ENCODE peak calls at places on chromosomes 4 and X, in nine cellular contexts. T is heart left ventricle; Z is GM06990; A is IMR-90; R is neural crest cell; P is choroid plexus epithelial cell; F is CD4-positive, alpha-beta T cell; L is WTC11; B is cardiac muscle cell. I is an unnamed sample.

GRCh38 chr4:76584235-76585152 is 149.5 kb downstream of the SHROOM3 start:
- DNase-seq in T (no peak), Z (no peak), A (no peak), R (no peak), P (no peak), F (no peak), L (no peak), B (no peak), I (no peak)

GRCh38 chr4:105979506-105979905 is 84.2 kb downstream of the NPNT start:
- DNase-seq in T (no peak), Z (no peak), A (no peak), R (no peak), P (no peak), F (no peak), L (no peak), B (no peak), I (no peak)

GRCh38 chr4:1992468-1993168 is 16.2 kb downstream of the NELFA start:
- DNase-seq in T (no peak), Z (no peak), A (no peak), R (no peak), P (no peak), F (no peak), L (peak), B (no peak), I (peak)

GRCh38 chr4:142091085-142091513 is 454.7 kb downstream of the IL15 start:
- DNase-seq in T (no peak), Z (no peak), A (peak), R (no peak), P (peak), F (no peak), L (no peak), B (no peak), I (no peak)

GRCh38 chrX:22357621-22358020 is 84.9 kb downstream of the CBLL2 start:
- DNase-seq in T (no peak), Z (no peak), A (peak), R (no peak), P (peak), F (no peak), L (no peak), B (no peak), I (no peak)

GRCh38 chr4:163127621-163128020 is 39.1 kb downstream of the NAF1 start:
- DNase-seq in T (no peak), Z (no peak), A (no peak), R (no peak), P (no peak), F (no peak), L (no peak), B (no peak), I (no peak)

GRCh38 chr4:100907465-100908454 is 389.9 kb upstream of the EMCN start:
- DNase-seq in T (no peak), Z (no peak), A (peak), R (no peak), P (peak), F (no peak), L (no peak), B (no peak), I (no peak)

GRCh38 chrX:30965751-30966150 is 76.7 kb upstream of the TAB3 start:
- DNase-seq in T (no peak), Z (no peak), A (no peak), R (no peak), P (no peak), F (no peak), L (no peak), B (no peak), I (no peak)

GRCh38 chr4:185096032-185096653 is 46.9 kb upstream of the SLC25A4 start:
- DNase-seq in T (no peak), Z (no peak), A (peak), R (peak), P (peak), F (no peak), L (no peak), B (peak), I (no peak)

DNA sequence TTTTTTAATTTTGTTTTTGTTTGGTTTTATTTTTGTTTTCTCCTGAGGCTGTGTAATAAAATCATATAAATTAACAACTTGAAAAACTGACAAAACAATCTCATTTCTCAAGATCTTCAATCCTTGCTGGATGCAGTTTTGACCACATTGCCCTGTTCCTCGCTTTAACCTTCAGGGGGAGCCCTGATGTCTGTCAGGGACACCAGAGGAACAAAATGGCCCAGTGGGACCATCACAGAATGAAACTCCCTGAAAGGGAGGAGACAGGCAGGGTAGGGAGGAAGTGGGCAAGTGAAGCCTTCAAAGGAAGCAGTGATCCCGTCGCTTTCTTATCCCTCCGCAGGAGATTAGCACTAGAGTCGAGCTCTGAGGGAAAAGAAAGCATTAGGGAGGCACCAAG is 274.9 kb upstream of the LDB2 start:
- DNase-seq in T (no peak), Z (no peak), A (no peak), R (no peak), P (no peak), F (no peak), L (peak), B (no peak), I (peak)
- TF ChIP-seq CTCF in T (no peak), Z (peak), A (no peak), R (peak), P (peak), F (no peak), L (peak), B (peak), I (peak)

GRCh38 chr4:158065176-158065575 is 107.6 kb downstream of the GASK1B start:
- DNase-seq in T (no peak), Z (no peak), A (no peak), R (no peak), P (no peak), F (no peak), L (no peak), B (no peak), I (no peak)
- TF ChIP-seq CTCF in T (no peak), Z (no peak), A (no peak), R (no peak), P (peak), F (no peak), L (no peak), B (no peak), I (no peak)

GRCh38 chr4:146632770-146633470 is 5.8 kb upstream of the POU4F2 start:
- DNase-seq in T (no peak), Z (no peak), A (no peak), R (no peak), P (no peak), F (no peak), L (no peak), B (no peak), I (no peak)
- TF ChIP-seq CTCF in T (no peak), Z (no peak), A (no peak), R (no peak), P (no peak), F (no peak), L (no peak), B (no peak), I (no peak)

DNA sequence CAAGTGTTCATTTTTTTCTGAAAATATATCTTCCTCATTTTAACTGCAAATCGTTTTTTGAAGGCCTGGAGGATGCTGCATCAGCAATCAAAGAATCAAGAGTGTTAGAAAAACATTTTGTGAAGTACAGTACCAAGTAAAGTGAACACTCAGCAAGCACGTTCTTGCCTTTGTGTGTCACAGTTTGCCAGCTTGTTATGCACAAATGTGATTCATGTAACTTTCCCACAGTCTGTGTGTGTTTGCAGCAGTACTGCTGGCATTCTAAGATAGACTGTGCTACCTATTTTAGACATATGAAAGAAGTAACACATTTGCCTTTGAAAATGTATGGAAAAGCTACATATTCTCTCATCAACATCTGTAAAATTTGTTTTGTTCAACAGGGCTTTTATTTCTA is 1617.7 kb downstream of the RPA4 start:
- DNase-seq in T (no peak), Z (no peak), A (no peak), R (no peak), P (no peak), F (no peak), L (no peak), B (no peak), I (no peak)
- TF ChIP-seq CTCF in T (no peak), Z (no peak), A (no peak), R (no peak), P (no peak), F (no peak), L (no peak), B (no peak), I (no peak)

GRCh38 chr4:52594961-52595360 is 64.1 kb downstream of the USP46 start:
- DNase-seq in T (no peak), Z (no peak), A (peak), R (no peak), P (no peak), F (no peak), L (no peak), B (no peak), I (no peak)

GRCh38 chr4:52606040-52606439 is 53.1 kb downstream of the USP46 start:
- DNase-seq in T (no peak), Z (no peak), A (no peak), R (no peak), P (no peak), F (no peak), L (no peak), B (no peak), I (no peak)

GRCh38 chr4:52604215-52604614 is 54.9 kb downstream of the USP46 start:
- DNase-seq in T (peak), Z (no peak), A (no peak), R (no peak), P (no peak), F (no peak), L (no peak), B (no peak), I (no peak)

GRCh38 chr4:52600275-52600674 is 58.8 kb downstream of the USP46 start:
- DNase-seq in T (peak), Z (no peak), A (no peak), R (no peak), P (no peak), F (no peak), L (no peak), B (no peak), I (no peak)
- TF ChIP-seq CTCF in T (no peak), Z (no peak), A (no peak), R (no peak), P (no peak), F (no peak), L (no peak), B (no peak), I (no peak)

DNA sequence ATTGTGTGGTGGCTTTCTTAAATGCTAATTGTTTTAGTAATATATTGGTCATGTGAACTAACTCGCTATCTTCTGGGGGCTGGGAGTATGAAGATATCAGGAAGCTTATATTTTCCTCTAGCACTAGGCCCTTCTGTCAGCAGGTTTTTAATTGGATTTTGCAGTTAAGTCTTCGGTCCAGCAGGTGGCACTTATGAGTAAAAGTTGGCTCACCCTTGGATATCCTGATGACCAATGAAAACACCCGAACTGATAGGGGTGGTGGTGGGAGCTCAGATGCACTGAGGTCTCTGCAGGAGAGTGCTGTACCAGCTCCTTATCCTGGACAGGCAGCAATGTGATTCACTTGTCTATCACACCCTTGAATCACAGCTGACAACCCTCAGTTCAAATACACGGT is 1365.8 kb upstream of the DIAPH2 start:
- DNase-seq in T (no peak), Z (no peak), A (no peak), R (no peak), P (no peak), F (no peak), L (peak), B (peak), I (peak)
- TF ChIP-seq CTCF in T (no peak), Z (peak), A (peak), R (peak), P (no peak), F (no peak), L (no peak), B (no peak), I (peak)

DNA sequence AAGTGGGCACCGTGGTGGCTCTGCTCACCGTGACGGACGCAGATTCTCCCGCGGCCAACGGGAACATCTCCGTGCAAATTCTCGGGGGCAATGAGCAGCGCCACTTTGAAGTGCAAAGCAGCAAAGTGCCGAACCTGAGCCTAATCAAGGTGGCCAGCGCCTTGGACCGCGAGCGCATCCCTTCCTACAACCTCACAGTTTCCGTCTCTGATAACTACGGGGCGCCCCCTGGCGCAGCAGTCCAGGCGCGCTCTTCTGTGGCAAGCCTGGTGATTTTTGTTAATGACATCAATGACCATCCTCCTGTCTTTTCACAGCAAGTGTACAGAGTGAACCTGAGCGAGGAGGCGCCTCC is 2.7 kb downstream of the FAT4 start:
- DNase-seq in T (peak), Z (no peak), A (peak), R (peak), P (peak), F (no peak), L (peak), B (peak), I (peak)
- TF ChIP-seq CTCF in T (peak), Z (no peak), A (peak), R (peak), P (peak), F (no peak), L (peak), B (peak), I (peak)

I was measured in nephron progenitor cell.